ENCODE peak calls at places on chromosomes 2 and 18, in four cellular contexts. E is NCI-H524, I is NCI-H2081, U is endothelial cell of umbilical vein. A is an unnamed sample.

GRCh38 chr2:68730828-68731227 is 3.8 kb upstream of the ARHGAP25 start:
- DNase-seq in U (no peak), E (no peak), I (no peak), A (no peak)

GRCh38 chr2:27100036-27100435 is 13.5 kb downstream of the KHK start:
- DNase-seq in U (no peak), I (no peak), E (no peak), A (no peak)

GRCh38 chr18:939167-939566 is 34.5 kb downstream of the ADCYAP1 start:
- DNase-seq in I (no peak), U (no peak), E (no peak), A (no peak)

GRCh38 chr2:12507295-12507694 is 209.4 kb upstream of the TRIB2 start:
- DNase-seq in E (no peak), U (no peak), I (no peak), A (no peak)

GRCh38 chr18:54149078-54149697 is 75.3 kb downstream of the MBD2 start:
- DNase-seq in E (no peak), I (no peak), U (peak; percentile 94), A (no peak)

GRCh38 chr2:106959975-106960632 is 74.1 kb upstream of the ST6GAL2 start:
- DNase-seq in E (no peak), I (no peak), U (no peak), A (no peak)

GRCh38 chr2:179751184-179751809 is 110.1 kb downstream of the ZNF385B start:
- DNase-seq in U (peak; percentile 42), E (peak; percentile 28), I (no peak), A (no peak)

GRCh38 chr18:49795612-49796552 is 17.5 kb downstream of the ACAA2 start:
- DNase-seq in E (no peak), I (no peak), U (peak; percentile 14), A (no peak)

GRCh38 chr2:62547849-62548248 is 41.9 kb upstream of the TMEM17 start:
- DNase-seq in I (no peak), U (no peak), E (no peak), A (no peak)

GRCh38 chr2:57217013-57217412 is 829.6 kb upstream of the VRK2 start:
- DNase-seq in I (no peak), E (no peak), U (no peak), A (no peak)

GRCh38 chr2:178306351-178307073 is 112.2 kb downstream of the OSBPL6 start:
- DNase-seq in U (peak; percentile 65), E (peak; percentile 63), I (peak; percentile 68), A (no peak)

GRCh38 chr2:170255971-170256370 is 78.0 kb downstream of the MYO3B start:
- DNase-seq in U (no peak), I (no peak), E (no peak), A (no peak)

GRCh38 chr2:73176205-73176880 is 26.0 kb upstream of the NOTO start:
- DNase-seq in I (no peak), U (peak; percentile 14), E (peak; percentile 49), A (no peak)

GRCh38 chr2:190197143-190197720 is 122.4 kb downstream of the HIBCH start:
- DNase-seq in I (no peak), E (no peak), U (no peak), A (no peak)

GRCh38 chr18:58310517-58310916 is 266.5 kb downstream of the NEDD4L start:
- DNase-seq in U (no peak), E (no peak), I (no peak), A (no peak)

GRCh38 chr2:86671304-86671981 is 47.8 kb upstream of the RNF103 start:
- DNase-seq in E (no peak), U (peak; percentile 70), I (no peak), A (no peak)

GRCh38 chr2:43877782-43878464 is 39.2 kb downstream of the ABCG8 start:
- DNase-seq in I (peak; percentile 74), U (peak; percentile 59), E (peak; percentile 67), A (peak; percentile 72)

GRCh38 chr2:15561574-15562344 is 625 bp upstream of the NBAS start:
- DNase-seq in I (no peak), E (peak; percentile 63), U (peak; percentile 76), A (peak; percentile 73)

GRCh38 chr2:164737612-164738081 is 104.0 kb downstream of the COBLL1 start:
- DNase-seq in I (peak; percentile 83), U (peak; percentile 82), E (peak; percentile 66), A (no peak)

GRCh38 chr18:48033770-48034650 is 103.6 kb upstream of the SMAD2 start:
- DNase-seq in I (no peak), E (no peak), U (no peak), A (no peak)

GRCh38 chr2:72153026-72153791 is 5.5 kb upstream of the CYP26B1 start:
- DNase-seq in E (no peak), I (no peak), U (no peak), A (no peak)

GRCh38 chr2:74526649-74527230 is 709 bp upstream of the DQX1 start:
- DNase-seq in E (no peak), I (no peak), U (no peak), A (no peak)

GRCh38 chr2:121603185-121603584 is 46.1 kb downstream of the CLASP1 start:
- DNase-seq in I (no peak), E (no peak), U (no peak), A (no peak)

GRCh38 chr2:23566236-23567142 is 181.5 kb downstream of the KLHL29 start:
- DNase-seq in I (peak; percentile 37), E (peak; percentile 51), U (peak; percentile 30), A (no peak)

GRCh38 chr2:56077352-56077915 is 106.4 kb upstream of the CCDC85A start:
- DNase-seq in U (peak; percentile 42), E (peak; percentile 52), I (peak; percentile 55), A (peak; percentile 32)

GRCh38 chr18:23378470-23378764 is 74.7 kb upstream of the RIOK3 start:
- DNase-seq in I (no peak), E (no peak), U (no peak), A (no peak)

GRCh38 chr2:200929334-200930249 is 33.9 kb downstream of the ORC2 start:
- DNase-seq in E (no peak), I (no peak), U (no peak), A (no peak)

GRCh38 chr18:58776084-58776483 is 88.6 kb upstream of the ZNF532 start:
- DNase-seq in E (no peak), I (no peak), U (no peak), A (no peak)

GRCh38 chr2:45170191-45170975 is 161.1 kb upstream of the SIX2 start:
- DNase-seq in E (no peak), I (no peak), U (no peak), A (peak; percentile 60)

GRCh38 chr18:31506024-31506742 is 8.2 kb downstream of the DSG2 start:
- DNase-seq in U (peak; percentile 6), E (no peak), I (no peak), A (no peak)

GRCh38 chr2:217876253-217876570 is 126.6 kb downstream of the TNS1 start:
- DNase-seq in I (no peak), U (no peak), E (no peak), A (no peak)

GRCh38 chr2:190714958-190715357 is 66.1 kb downstream of the NAB1 start:
- DNase-seq in U (no peak), E (no peak), I (no peak), A (no peak)

GRCh38 chr2:130183500-130184373 is 1.7 kb downstream of the MZT2B start:
- DNase-seq in I (no peak), U (peak; percentile 21), E (no peak), A (no peak)

GRCh38 chr2:118016911-118017310 is 3.0 kb upstream of the CCDC93 start:
- DNase-seq in E (no peak), U (no peak), I (no peak), A (no peak)

GRCh38 chr2:200741468-200742202 is 70.1 kb upstream of the BZW1 start:
- DNase-seq in U (no peak), E (no peak), I (no peak), A (no peak)

GRCh38 chr2:105405291-105405690 is 6.4 kb upstream of the FHL2 start:
- DNase-seq in U (no peak), I (no peak), E (no peak), A (no peak)

GRCh38 chr2:36361396-36361795 is 5.8 kb downstream of the CRIM1 start:
- DNase-seq in E (no peak), U (peak; percentile 18), I (no peak), A (no peak)

GRCh38 chr18:74928194-74928968 is 280.6 kb downstream of the PTGR3 start:
- DNase-seq in U (no peak), I (no peak), E (no peak), A (no peak)